ENCODE peak calls at places on chromosome 19, in seven cellular contexts. L is cardiac septum; F is GM04503; G is D341Med; K is WTC11; A is effector CD4-positive, alpha-beta T cell; I is AG10803. C is an unnamed sample.

GRCh38 chr19:39401549-39402416 is 4.9 kb upstream of the ZFP36 start:
- DNase-seq in A (peak; percentile 87), G (no peak), F (no peak), L (no peak), K (no peak), I (peak; percentile 61), C (peak; percentile 38)

GRCh38 chr19:35133826-35134225 is 1.0 kb downstream of the LGI4 start:
- DNase-seq in F (no peak), I (no peak), L (no peak), G (no peak), K (no peak), A (no peak), C (no peak)

GRCh38 chr19:5826531-5827341 is 12.8 kb downstream of the FUT6 start:
- DNase-seq in A (no peak), L (no peak), F (no peak), G (peak; percentile 80), K (peak; percentile 69), I (peak; percentile 29), C (peak; percentile 92)

GRCh38 chr19:19911150-19911549 is 10.4 kb downstream of the ZNF93 start:
- DNase-seq in I (no peak), L (no peak), K (no peak), A (no peak), F (no peak), G (no peak), C (no peak)

GRCh38 chr19:6891761-6892385 is 4.5 kb downstream of the ADGRE1 start:
- DNase-seq in K (no peak), F (no peak), A (no peak), L (no peak), G (no peak), I (no peak), C (no peak)

GRCh38 chr19:14769201-14769600 is 9.2 kb downstream of the ADGRE2 start:
- DNase-seq in A (no peak), F (no peak), I (no peak), K (no peak), G (no peak), L (no peak), C (no peak)

GRCh38 chr19:43776285-43776684 is 4.5 kb downstream of the KCNN4 start:
- DNase-seq in I (no peak), L (no peak), K (no peak), G (no peak), A (no peak), F (no peak), C (no peak)

GRCh38 chr19:1911098-1911497 is 5.9 kb downstream of the ADAT3 start:
- DNase-seq in F (no peak), K (no peak), A (no peak), L (no peak), I (no peak), G (no peak), C (no peak)

GRCh38 chr19:787551-787950 is 9.7 kb upstream of the PTBP1 start:
- DNase-seq in K (no peak), G (no peak), I (no peak), F (no peak), L (no peak), A (no peak), C (no peak)

GRCh38 chr19:35271546-35271945 is 2.8 kb downstream of the USF2 start:
- DNase-seq in G (no peak), A (no peak), L (no peak), F (no peak), K (no peak), I (no peak), C (no peak)

GRCh38 chr19:38524369-38524768 is 90.9 kb downstream of the RYR1 start:
- DNase-seq in I (no peak), L (no peak), F (no peak), K (no peak), G (no peak), A (no peak), C (no peak)

GRCh38 chr19:18278521-18279265 is 2.7 kb downstream of the JUND start:
- DNase-seq in A (peak; percentile 52), I (no peak), G (no peak), K (no peak), L (no peak), F (no peak), C (no peak)

GRCh38 chr19:21585491-21585890 is 80.1 kb downstream of the ZNF429 start:
- DNase-seq in I (no peak), L (no peak), G (no peak), F (no peak), A (no peak), K (no peak), C (no peak)

GRCh38 chr19:20414133-20414532 is 151.4 kb downstream of the ZNF737 start:
- DNase-seq in G (no peak), K (no peak), A (no peak), L (no peak), I (no peak), F (no peak), C (no peak)

GRCh38 chr19:13153627-13154240 is 3.5 kb downstream of the IER2 start:
- DNase-seq in A (peak; percentile 12), K (peak; percentile 48), I (peak; percentile 49), F (no peak), G (peak; percentile 58), L (no peak), C (peak; percentile 54)

GRCh38 chr19:3136684-3137055 is 837 bp downstream of the GNA15 start:
- DNase-seq in F (no peak), A (no peak), I (no peak), L (no peak), K (no peak), G (no peak), C (no peak)

GRCh38 chr19:38529610-38530009 is 88.1 kb downstream of the MAP4K1 start:
- DNase-seq in I (no peak), L (no peak), A (no peak), F (no peak), G (peak; percentile 71), K (no peak), C (no peak)

GRCh38 chr19:1438933-1439358 is 750 bp downstream of the RPS15 start:
- DNase-seq in F (no peak), I (no peak), K (no peak), L (no peak), G (no peak), A (no peak), C (no peak)

GRCh38 chr19:35090795-35091214 is 24.8 kb upstream of the FXYD3 start:
- DNase-seq in A (no peak), F (no peak), L (no peak), G (no peak), K (peak; percentile 72), I (no peak), C (no peak)

GRCh38 chr19:6161271-6161850 is 25.9 kb downstream of the ACSBG2 start:
- DNase-seq in G (no peak), L (no peak), A (peak; percentile 4), I (no peak), K (peak; percentile 22), F (no peak), C (peak; percentile 16)

GRCh38 chr19:10805075-10805757 is 30.8 kb downstream of the TMED1 start:
- DNase-seq in G (no peak), F (no peak), I (no peak), A (no peak), K (no peak), L (peak; percentile 89), C (no peak)

GRCh38 chr19:7919681-7920519 is at the start of gene SNAPC2:
- DNase-seq in F (peak; percentile 51), A (peak; percentile 94), I (peak; percentile 95), G (peak; percentile 90), K (peak; percentile 98), L (peak; percentile 96), C (peak; percentile 98)

GRCh38 chr19:6458695-6459355 is 767 bp downstream of the SLC25A23 start:
- DNase-seq in A (no peak), L (no peak), I (no peak), F (no peak), K (peak; percentile 21), G (peak; percentile 51), C (no peak)

GRCh38 chr19:10517760-10518443 is 655 bp upstream of the S1PR5 start:
- DNase-seq in F (no peak), K (peak; percentile 65), I (peak; percentile 25), G (peak; percentile 69), L (no peak), A (no peak), C (peak; percentile 26)

GRCh38 chr19:3656073-3656746 is 29.6 kb upstream of the CACTIN start:
- DNase-seq in L (no peak), I (peak; percentile 66), G (no peak), F (peak; percentile 42), A (no peak), K (no peak), C (no peak)

GRCh38 chr19:54388001-54388802 is 23.5 kb upstream of the LAIR1 start:
- DNase-seq in G (no peak), L (peak; percentile 75), I (no peak), A (peak; percentile 21), F (no peak), K (peak; percentile 24), C (no peak)

GRCh38 chr19:5058456-5059190 is 89.7 kb downstream of the KDM4B start:
- DNase-seq in L (no peak), G (no peak), I (peak; percentile 43), F (no peak), A (no peak), K (no peak), C (no peak)

GRCh38 chr19:13363954-13364353 is 142.3 kb downstream of the CACNA1A start:
- DNase-seq in I (no peak), L (no peak), F (no peak), K (no peak), A (no peak), G (no peak), C (no peak)

GRCh38 chr19:45507864-45508680 is 793 bp downstream of the VASP start:
- DNase-seq in K (peak; percentile 86), I (no peak), A (peak; percentile 37), G (no peak), F (no peak), L (peak; percentile 81), C (no peak)

GRCh38 chr19:18097217-18097992 is at the start of gene MAST3:
- DNase-seq in I (peak; percentile 68), A (peak; percentile 86), G (peak; percentile 99), K (peak; percentile 93), F (no peak), L (peak; percentile 93), C (peak; percentile 92)

GRCh38 chr19:12882589-12882988 is 1.3 kb upstream of the DNASE2 start:
- DNase-seq in K (no peak), G (no peak), F (no peak), A (no peak), I (no peak), L (no peak), C (no peak)

GRCh38 chr19:42325896-42326771 is 699 bp downstream of the MEGF8 start:
- DNase-seq in A (peak; percentile 17), F (no peak), K (peak; percentile 52), L (no peak), G (no peak), I (no peak), C (no peak)

GRCh38 chr19:53877361-53877766 is 4.6 kb upstream of the PRKCG start:
- DNase-seq in G (no peak), I (peak; percentile 32), A (peak; percentile 47), L (no peak), F (no peak), K (no peak), C (no peak)

GRCh38 chr19:2332341-2333026 is 4.0 kb downstream of the SPPL2B start:
- DNase-seq in A (peak; percentile 24), I (peak; percentile 54), L (no peak), F (no peak), G (peak; percentile 84), K (no peak), C (peak; percentile 92)

GRCh38 chr19:17041994-17042393 is 15.4 kb upstream of the CPAMD8 start:
- DNase-seq in F (no peak), L (no peak), I (peak; percentile 8), A (no peak), K (no peak), G (no peak), C (no peak)

C was measured in BE2C.